ENCODE peak calls at places on chromosome 22, in four cellular contexts. Q, O, Y and W are unnamed samples.

GRCh38 chr22:36244522-36245391 is 5.4 kb upstream of the APOL2 start:
- DNase-seq in Q (no peak), O (no peak), Y (no peak), W (peak)

GRCh38 chr22:32603651-32604540 is 129.3 kb downstream of the FBXO7 start:
- DNase-seq in Q (no peak), O (no peak), Y (no peak), W (no peak)

GRCh38 chr22:26949193-26949592 is 291.8 kb downstream of the MIAT start:
- DNase-seq in Q (no peak), O (no peak), Y (no peak), W (peak)

GRCh38 chr22:42889290-42889689 is 32.2 kb upstream of the ARFGAP3 start:
- DNase-seq in Q (no peak), O (no peak), Y (peak), W (no peak)

GRCh38 chr22:48753752-48754517 is 1073.7 kb downstream of the BRD1 start:
- DNase-seq in Q (no peak), O (no peak), Y (no peak), W (no peak)

GRCh38 chr22:42214625-42215415 is 55.6 kb downstream of the TCF20 start:
- DNase-seq in Q (no peak), O (no peak), Y (no peak), W (no peak)

GRCh38 chr22:31085493-31085824 is 4.3 kb downstream of the SMTN start:
- DNase-seq in Q (no peak), O (no peak), Y (no peak), W (no peak)

GRCh38 chr22:41848468-41848867 is 15.6 kb downstream of the SREBF2 start:
- DNase-seq in Q (no peak), O (no peak), Y (no peak), W (no peak)

GRCh38 chr22:33922268-33922667 is 2.0 kb upstream of the LARGE1 start:
- DNase-seq in Q (peak), O (no peak), Y (no peak), W (peak)

GRCh38 chr22:49658902-49659280 is 168.8 kb downstream of the BRD1 start:
- DNase-seq in Q (no peak), O (no peak), Y (no peak), W (no peak)

GRCh38 chr22:45550416-45550815 is 47.7 kb downstream of the FBLN1 start:
- DNase-seq in Q (no peak), O (no peak), Y (no peak), W (no peak)

GRCh38 chr22:35313311-35314121 is 13.8 kb downstream of the TOM1 start:
- DNase-seq in Q (peak), O (no peak), Y (no peak), W (peak)

GRCh38 chr22:17046949-17047348 is 37.9 kb upstream of the IL17RA start:
- DNase-seq in Q (no peak), O (no peak), Y (no peak), W (no peak)

GRCh38 chr22:45548991-45549736 is 46.5 kb downstream of the FBLN1 start:
- DNase-seq in Q (no peak), O (peak), Y (no peak), W (peak)

GRCh38 chr22:40633036-40633435 is 3.5 kb downstream of the MRTFA start:
- DNase-seq in Q (no peak), O (no peak), Y (no peak), W (no peak)

GRCh38 chr22:16651217-16651616 is 58.6 kb upstream of the CCT8L2 start:
- DNase-seq in Q (no peak), O (peak), Y (no peak), W (no peak)

GRCh38 chr22:43435851-43436535 is 24.2 kb downstream of the MPPED1 start:
- DNase-seq in Q (no peak), O (no peak), Y (no peak), W (no peak)

GRCh38 chr22:39920134-39920743 is 19.4 kb downstream of the GRAP2 start:
- DNase-seq in Q (no peak), O (peak), Y (no peak), W (no peak)

GRCh38 chr22:42880815-42881214 is 23.7 kb upstream of the ARFGAP3 start:
- DNase-seq in Q (no peak), O (no peak), Y (no peak), W (no peak)

GRCh38 chr22:49237703-49238102 is 590.0 kb downstream of the BRD1 start:
- DNase-seq in Q (no peak), O (no peak), Y (no peak), W (no peak)

GRCh38 chr22:27129266-27129665 is 471.9 kb downstream of the MIAT start:
- DNase-seq in Q (no peak), O (no peak), Y (no peak), W (peak)

GRCh38 chr22:26713823-26714449 is 56.5 kb downstream of the MIAT start:
- DNase-seq in Q (peak), O (no peak), Y (no peak), W (no peak)

GRCh38 chr22:45508814-45509213 is 6.1 kb downstream of the FBLN1 start:
- DNase-seq in Q (no peak), O (no peak), Y (no peak), W (no peak)

GRCh38 chr22:42066937-42067336 is 3.7 kb downstream of the NAGA start:
- DNase-seq in Q (no peak), O (no peak), Y (no peak), W (no peak)

GRCh38 chr22:42001706-42002105 is 3.1 kb downstream of the WBP2NL start:
- DNase-seq in Q (no peak), O (no peak), Y (no peak), W (no peak)

GRCh38 chr22:41288245-41288946 is 2.4 kb upstream of the RANGAP1 start:
- DNase-seq in Q (peak), O (no peak), Y (no peak), W (peak)

GRCh38 chr22:28244760-28245159 is 325.7 kb upstream of the PITPNB start:
- DNase-seq in Q (no peak), O (no peak), Y (no peak), W (no peak)
- TF ChIP-seq MXI1 in Q (no peak), O (no peak), Y (no peak), W (no peak)

GRCh38 chr22:38449776-38450175 is 5.2 kb downstream of the KCNJ4 start:
- DNase-seq in Q (no peak), O (no peak), Y (no peak), W (no peak)

GRCh38 chr22:38450234-38450797 is 4.7 kb downstream of the KCNJ4 start:
- DNase-seq in Q (no peak), O (no peak), Y (no peak), W (no peak)

GRCh38 chr22:38451864-38452263 is 3.1 kb downstream of the KCNJ4 start:
- DNase-seq in Q (no peak), O (no peak), Y (no peak), W (no peak)

GRCh38 chr22:38452373-38453064 is 2.5 kb downstream of the KCNJ4 start:
- DNase-seq in Q (no peak), O (no peak), Y (no peak), W (peak)

GRCh38 chr22:38451404-38451803 is 3.6 kb downstream of the KCNJ4 start:
- DNase-seq in Q (no peak), O (no peak), Y (no peak), W (no peak)
- TF ChIP-seq MXI1 in Q (no peak), O (no peak), Y (no peak), W (no peak)

DNA sequence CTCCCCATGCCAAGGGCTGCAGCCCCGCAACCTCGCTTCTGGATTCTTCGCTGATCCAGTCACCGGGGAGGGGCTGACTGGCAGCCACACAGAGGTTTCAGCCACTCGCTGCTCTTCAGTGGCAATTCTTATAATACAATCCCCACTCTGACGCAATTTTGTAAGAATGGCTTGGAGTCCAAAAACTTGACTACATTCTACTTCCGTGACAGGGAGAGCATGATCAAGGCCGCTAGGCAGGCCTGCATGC is 14.9 kb downstream of the PPM1F start:
- DNase-seq in Q (no peak), O (no peak), Y (no peak), W (peak)
- TF ChIP-seq MXI1 in Q (no peak), O (no peak), Y (no peak), W (peak)

GRCh38 chr22:24485608-24486007 is 9.5 kb upstream of the UPB1 start:
- DNase-seq in Q (no peak), O (no peak), Y (no peak), W (no peak)
- TF ChIP-seq MXI1 in Q (no peak), O (no peak), Y (no peak), W (no peak)

GRCh38 chr22:29205598-29206371 is at the start of gene EMID1:
- DNase-seq in Q (no peak), O (peak), Y (no peak), W (peak)
- TF ChIP-seq MXI1 in Q (no peak), O (no peak), Y (peak), W (no peak)

GRCh38 chr22:37710675-37711074 is 13.8 kb downstream of the TRIOBP start:
- DNase-seq in Q (no peak), O (no peak), Y (no peak), W (no peak)

GRCh38 chr22:37709445-37709765 is 12.6 kb downstream of the TRIOBP start:
- DNase-seq in Q (no peak), O (no peak), Y (no peak), W (no peak)

GRCh38 chr22:37711490-37711889 is 14.6 kb downstream of the TRIOBP start:
- DNase-seq in Q (no peak), O (no peak), Y (no peak), W (no peak)

GRCh38 chr22:37705205-37705604 is 8.4 kb downstream of the TRIOBP start:
- DNase-seq in Q (no peak), O (no peak), Y (no peak), W (no peak)

GRCh38 chr22:37708580-37709444 is 12.0 kb downstream of the TRIOBP start:
- DNase-seq in Q (no peak), O (no peak), Y (no peak), W (no peak)
- TF ChIP-seq MXI1 in Q (no peak), O (no peak), Y (no peak), W (no peak)

DNA sequence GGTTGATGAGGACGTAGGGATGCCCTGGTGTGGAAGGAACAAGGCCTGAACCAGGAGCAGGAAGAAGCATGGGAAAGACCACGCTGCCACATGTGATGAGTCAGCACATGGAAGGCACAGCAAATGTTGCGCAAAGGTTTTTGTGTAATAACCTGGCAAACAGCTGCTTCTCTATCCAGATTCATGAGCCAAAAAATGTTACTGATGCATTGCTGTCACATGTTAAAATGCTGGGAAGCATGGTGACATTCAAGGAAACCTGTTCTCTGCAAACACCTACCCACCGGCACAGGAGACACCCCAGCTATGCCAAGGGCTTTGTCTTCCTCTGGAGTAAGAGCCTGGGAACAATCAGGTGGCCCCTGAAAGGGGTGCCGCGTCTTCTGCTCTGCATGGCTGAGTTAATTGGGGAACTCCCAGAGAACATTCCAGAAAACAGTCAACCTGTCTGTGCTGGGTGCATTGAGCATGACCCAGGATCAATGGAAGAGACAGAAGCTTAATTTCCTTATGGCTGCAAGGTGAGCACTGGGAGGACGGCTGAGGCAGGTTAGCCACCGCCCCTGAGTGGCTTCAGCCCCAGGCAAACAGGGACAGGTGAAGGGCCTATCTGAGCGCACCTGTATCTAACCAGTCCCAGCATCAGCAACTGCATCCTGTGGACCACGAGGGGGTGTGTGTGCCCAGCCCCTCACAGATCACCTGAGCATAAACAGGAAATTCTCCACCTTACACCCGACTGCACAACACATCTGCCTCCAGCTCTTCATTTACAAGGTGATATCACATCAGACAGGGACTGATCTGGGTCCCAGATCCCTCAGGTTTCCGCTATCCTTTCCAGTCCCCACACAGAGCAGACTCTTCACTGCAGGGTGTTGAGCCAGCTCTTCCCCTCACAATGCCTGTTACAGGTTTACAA is 108.4 kb downstream of the GGTLC2 start:
- DNase-seq in Q (no peak), O (peak), Y (no peak), W (peak)
- TF ChIP-seq MXI1 in Q (no peak), O (no peak), Y (no peak), W (no peak)

DNA sequence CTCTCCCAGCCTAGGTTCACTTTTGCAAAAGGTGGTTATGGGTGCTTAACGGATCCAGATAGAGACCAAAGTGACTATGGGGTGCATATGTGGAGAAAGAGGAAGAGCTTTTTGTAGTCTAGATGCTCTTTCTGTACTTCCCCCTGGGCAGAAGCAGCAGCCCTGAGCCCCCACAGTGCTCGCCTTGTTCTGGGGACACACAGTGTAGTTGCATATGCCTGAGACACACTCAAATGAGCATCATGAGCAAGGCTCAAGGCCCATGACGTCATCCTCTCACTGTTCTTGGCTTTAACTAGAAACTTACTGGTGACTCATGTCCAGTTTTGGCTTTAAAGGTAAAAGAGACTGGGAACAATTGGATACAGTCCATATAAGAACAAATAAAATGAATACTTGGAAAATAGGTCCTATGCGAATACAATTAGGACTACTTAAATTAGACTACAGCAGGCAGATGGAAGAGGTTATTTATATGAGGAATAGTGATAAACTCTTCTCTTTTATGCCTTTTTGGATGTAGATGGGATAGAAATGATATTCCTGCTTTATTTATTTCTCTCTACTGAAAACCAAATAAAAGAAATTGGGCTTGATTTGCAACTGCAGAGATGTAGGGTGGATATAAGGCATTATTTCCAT is 20.1 kb upstream of the PEX26 start:
- DNase-seq in Q (peak), O (peak), Y (peak), W (peak)
- TF ChIP-seq MXI1 in Q (no peak), O (no peak), Y (no peak), W (no peak)

GRCh38 chr22:46591890-46592289 is 28.3 kb upstream of the GRAMD4 start:
- DNase-seq in Q (no peak), O (no peak), Y (no peak), W (no peak)

GRCh38 chr22:46593211-46593676 is 26.9 kb upstream of the GRAMD4 start:
- DNase-seq in Q (no peak), O (no peak), Y (no peak), W (no peak)

GRCh38 chr22:46590334-46590733 is 29.9 kb upstream of the GRAMD4 start:
- DNase-seq in Q (no peak), O (no peak), Y (no peak), W (no peak)

GRCh38 chr22:46593996-46594946 is 25.9 kb upstream of the GRAMD4 start:
- DNase-seq in Q (no peak), O (no peak), Y (no peak), W (no peak)

GRCh38 chr22:46592390-46592872 is 27.8 kb upstream of the GRAMD4 start:
- DNase-seq in Q (no peak), O (peak), Y (no peak), W (peak)
- TF ChIP-seq MXI1 in Q (no peak), O (no peak), Y (peak), W (peak)

DNA sequence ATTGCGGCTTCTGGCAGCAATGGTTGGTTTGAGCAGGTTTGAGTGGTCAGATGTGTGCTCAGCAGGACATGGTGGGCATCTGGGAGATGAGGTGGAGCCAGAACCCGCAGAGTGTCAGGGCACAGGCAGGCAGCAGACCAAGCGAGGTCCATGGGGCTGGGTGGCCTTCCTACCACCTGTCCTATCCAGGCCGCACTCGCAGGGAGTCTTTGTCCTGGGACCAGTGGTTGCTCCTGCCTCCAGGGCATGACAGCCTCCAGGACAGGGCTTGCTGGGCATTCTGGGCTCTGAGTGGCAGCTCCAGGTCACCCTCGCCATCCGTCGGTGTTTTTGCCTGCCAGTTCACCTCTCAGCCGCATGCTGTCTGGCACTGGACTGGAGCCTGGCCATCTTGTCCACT is 919.3 kb downstream of the TBC1D22A start:
- DNase-seq in Q (no peak), O (no peak), Y (no peak), W (no peak)
- TF ChIP-seq MXI1 in Q (no peak), O (no peak), Y (no peak), W (no peak)